ENCODE peak calls at places on chromosomes 4 and X, in nine cellular contexts. V is NCI-H1417, C is mammary epithelial cell, U is KG1, W is NB4, Y is right lobe of liver, E is GM06990, T is ureter, P is fibroblast of lung. F is an unnamed sample.

GRCh38 chrX:24153175-24153795 is 3.8 kb downstream of the ZFX start:
- DNase-seq in V (no peak), C (peak), U (no peak), W (peak), Y (no peak), E (no peak), T (no peak), P (no peak), F (no peak)

GRCh38 chr4:79083406-79084010 is 144.3 kb upstream of the PAQR3 start:
- DNase-seq in V (no peak), C (no peak), U (no peak), W (no peak), Y (no peak), E (no peak), T (no peak), P (no peak), F (no peak)

GRCh38 chr4:159248383-159249178 is 145.7 kb downstream of the RAPGEF2 start:
- DNase-seq in V (peak), C (no peak), U (no peak), W (no peak), Y (no peak), E (no peak), T (no peak), P (peak), F (no peak)

GRCh38 chr4:6472008-6472386 is 417 bp downstream of the PPP2R2C start:
- DNase-seq in V (peak), C (no peak), U (no peak), W (no peak), Y (peak), E (no peak), T (peak), P (no peak), F (no peak)

GRCh38 chr4:185721190-185721948 is 90.6 kb downstream of the SORBS2 start:
- DNase-seq in V (no peak), C (no peak), U (no peak), W (no peak), Y (no peak), E (no peak), T (no peak), P (no peak), F (no peak)

GRCh38 chrX:121010218-121010617 is 24.7 kb upstream of the CT47A1 start:
- DNase-seq in V (no peak), C (no peak), U (no peak), W (no peak), Y (no peak), E (no peak), T (no peak), P (peak), F (no peak)

GRCh38 chr4:57575465-57575864 is 465.3 kb upstream of the IGFBP7 start:
- DNase-seq in V (no peak), C (no peak), U (no peak), W (no peak), Y (no peak), E (no peak), T (no peak), P (no peak), F (no peak)

GRCh38 chr4:27684501-27685077 is 823.9 kb downstream of the STIM2 start:
- DNase-seq in V (peak), C (peak), U (peak), W (peak), Y (peak), E (no peak), T (peak), P (peak), F (no peak)

GRCh38 chrX:118062048-118062789 is 54.4 kb downstream of the KLHL13 start:
- DNase-seq in V (no peak), C (no peak), U (no peak), W (peak), Y (no peak), E (peak), T (no peak), P (no peak), F (no peak)

GRCh38 chr4:107721436-107722090 is 1.5 kb upstream of the PAPSS1 start:
- DNase-seq in V (peak), C (no peak), U (no peak), W (no peak), Y (no peak), E (peak), T (no peak), P (no peak), F (peak)

GRCh38 chr4:95985791-95986190 is 145.9 kb downstream of the PDHA2 start:
- DNase-seq in V (no peak), C (no peak), U (no peak), W (no peak), Y (no peak), E (no peak), T (no peak), P (no peak), F (no peak)

GRCh38 chr4:16843831-16844508 is 54.5 kb downstream of the LDB2 start:
- DNase-seq in V (no peak), C (no peak), U (no peak), W (no peak), Y (no peak), E (no peak), T (no peak), P (peak), F (no peak)

GRCh38 chrX:14027031-14027430 is 2.7 kb downstream of the GEMIN8 start:
- DNase-seq in V (no peak), C (peak), U (no peak), W (peak), Y (no peak), E (no peak), T (no peak), P (peak), F (no peak)

GRCh38 chr4:123545569-123546122 is 149.1 kb downstream of the SPRY1 start:
- DNase-seq in V (peak), C (no peak), U (no peak), W (no peak), Y (no peak), E (no peak), T (no peak), P (peak), F (no peak)

GRCh38 chrX:131802836-131803626 is 220.1 kb upstream of the STK26 start:
- DNase-seq in V (peak), C (peak), U (no peak), W (peak), Y (no peak), E (peak), T (peak), P (peak), F (no peak)

GRCh38 chrX:404656-405055 is 17.9 kb upstream of the PPP2R3B start:
- DNase-seq in V (no peak), C (no peak), U (no peak), W (no peak), Y (no peak), E (no peak), T (no peak), P (no peak), F (no peak)

GRCh38 chr4:109149836-109150235 is 152.6 kb downstream of the COL25A1 start:
- DNase-seq in V (no peak), C (no peak), U (no peak), W (no peak), Y (no peak), E (no peak), T (no peak), P (no peak), F (no peak)

GRCh38 chr4:110085131-110085530 is 113.3 kb downstream of the ELOVL6 start:
- DNase-seq in V (peak), C (peak), U (no peak), W (peak), Y (no peak), E (no peak), T (peak), P (peak), F (peak)

GRCh38 chr4:23889814-23890269 is at the start of gene PPARGC1A:
- DNase-seq in V (peak), C (peak), U (no peak), W (peak), Y (peak), E (no peak), T (peak), P (peak), F (peak)

GRCh38 chr4:10873809-10874208 is 189.2 kb upstream of the CLNK start:
- DNase-seq in V (no peak), C (no peak), U (no peak), W (no peak), Y (no peak), E (no peak), T (no peak), P (no peak), F (no peak)

GRCh38 chrX:46683023-46683422 is 75.9 kb downstream of the SLC9A7 start:
- DNase-seq in V (no peak), C (peak), U (no peak), W (no peak), Y (no peak), E (no peak), T (no peak), P (peak), F (no peak)

GRCh38 chr4:121690001-121690400 is 6.8 kb downstream of the ANXA5 start:
- DNase-seq in V (no peak), C (peak), U (no peak), W (no peak), Y (no peak), E (no peak), T (no peak), P (peak), F (no peak)

GRCh38 chrX:133325422-133325821 is 89.9 kb downstream of the GPC4 start:
- DNase-seq in V (no peak), C (no peak), U (no peak), W (no peak), Y (no peak), E (no peak), T (no peak), P (peak), F (no peak)

GRCh38 chr4:171846232-171846631 is 33.0 kb downstream of the GALNTL6 start:
- DNase-seq in V (peak), C (peak), U (no peak), W (peak), Y (no peak), E (no peak), T (no peak), P (peak), F (no peak)

GRCh38 chr4:31086771-31087330 is 366.7 kb downstream of the PCDH7 start:
- DNase-seq in V (no peak), C (no peak), U (no peak), W (no peak), Y (no peak), E (no peak), T (no peak), P (peak), F (no peak)

GRCh38 chr4:98232202-98232601 is 29.0 kb upstream of the RAP1GDS1 start:
- DNase-seq in V (no peak), C (no peak), U (no peak), W (peak), Y (peak), E (no peak), T (no peak), P (no peak), F (no peak)

GRCh38 chr4:16079046-16079445 is 4.8 kb downstream of the PROM1 start:
- DNase-seq in V (no peak), C (peak), U (no peak), W (no peak), Y (no peak), E (no peak), T (no peak), P (peak), F (no peak)

GRCh38 chr4:93529692-93530091 is 298.9 kb upstream of the ATOH1 start:
- DNase-seq in V (no peak), C (no peak), U (no peak), W (no peak), Y (no peak), E (no peak), T (no peak), P (no peak), F (no peak)

GRCh38 chrX:24860140-24860539 is 155.6 kb downstream of the ARX start:
- DNase-seq in V (no peak), C (no peak), U (no peak), W (peak), Y (no peak), E (no peak), T (no peak), P (no peak), F (no peak)

GRCh38 chrX:20280938-20281337 is 14.2 kb upstream of the RPS6KA3 start:
- DNase-seq in V (no peak), C (no peak), U (no peak), W (no peak), Y (no peak), E (no peak), T (no peak), P (no peak), F (no peak)

GRCh38 chr4:54586343-54586953 is 71.3 kb upstream of the KIT start:
- DNase-seq in V (no peak), C (peak), U (no peak), W (no peak), Y (no peak), E (no peak), T (no peak), P (peak), F (peak)

GRCh38 chrX:46791927-46792825 is 33.3 kb upstream of the SLC9A7 start:
- DNase-seq in V (peak), C (peak), U (peak), W (peak), Y (no peak), E (peak), T (peak), P (peak), F (no peak)

GRCh38 chr4:82360298-82361177 is 13.3 kb downstream of the HNRNPD start:
- DNase-seq in V (peak), C (peak), U (no peak), W (peak), Y (no peak), E (no peak), T (no peak), P (no peak), F (no peak)

GRCh38 chr4:168357941-168358340 is 39.4 kb upstream of the DDX60 start:
- DNase-seq in V (no peak), C (no peak), U (no peak), W (no peak), Y (no peak), E (no peak), T (no peak), P (peak), F (no peak)

GRCh38 chrX:142156567-142156966 is 48.5 kb downstream of the MAGEC2 start:
- DNase-seq in V (peak), C (no peak), U (no peak), W (no peak), Y (no peak), E (no peak), T (no peak), P (no peak), F (no peak)

GRCh38 chr4:8907596-8908205 is 36.1 kb upstream of the HMX1 start:
- DNase-seq in V (no peak), C (no peak), U (no peak), W (no peak), Y (peak), E (no peak), T (no peak), P (no peak), F (peak)

GRCh38 chr4:185841451-185841850 is 29.5 kb upstream of the SORBS2 start:
- DNase-seq in V (no peak), C (no peak), U (no peak), W (no peak), Y (no peak), E (no peak), T (no peak), P (no peak), F (no peak)